ENCODE peak calls at places on chromosomes 12 and 14, in four cellular contexts. T is endothelial cell of umbilical vein, L is HCT116, A is GM23338. K is an unnamed sample.
A peak's percentile ranks its signal among the peaks of the same experiment; 100 is the strongest.

GRCh38 chr12:5967645-5968415 is 22.8 kb upstream of the ANO2 start:
- DNase-seq in T (no peak), L (no peak), A (no peak), K (no peak)

GRCh38 chr12:121767525-121768016 is 25.9 kb downstream of the RHOF start:
- DNase-seq in T (no peak), L (no peak), A (no peak), K (no peak)

GRCh38 chr12:110109037-110109836 is 14.9 kb upstream of the IFT81 start:
- DNase-seq in T (peak; percentile 81), L (no peak), A (peak; percentile 49), K (peak; percentile 61)

GRCh38 chr12:12349711-12350665 is at the start of gene MANSC1:
- DNase-seq in T (peak; percentile 64), L (no peak), A (peak; percentile 86), K (peak; percentile 83)

GRCh38 chr14:75283884-75284563 is 5.4 kb downstream of the FOS start:
- DNase-seq in T (no peak), L (no peak), A (no peak), K (peak; percentile 78)

GRCh38 chr12:120007272-120007671 is 18.2 kb downstream of the BICDL1 start:
- DNase-seq in T (no peak), L (no peak), A (no peak), K (peak; percentile 15)

GRCh38 chr14:104105822-104106470 is 20.4 kb downstream of the ASPG start:
- DNase-seq in T (no peak), L (no peak), A (no peak), K (peak; percentile 64)

GRCh38 chr12:111864935-111865334 is 22.9 kb downstream of the MAPKAPK5 start:
- DNase-seq in T (no peak), L (no peak), A (no peak), K (no peak)

GRCh38 chr14:95533391-95533821 is 1.4 kb upstream of the GLRX5 start:
- DNase-seq in T (peak; percentile 67), L (no peak), A (peak; percentile 21), K (no peak)

GRCh38 chr12:2439332-2440100 is 355.3 kb upstream of the FKBP4 start:
- DNase-seq in T (no peak), L (no peak), A (no peak), K (no peak)

GRCh38 chr12:110258466-110258865 is 22.6 kb upstream of the ATP2A2 start:
- DNase-seq in T (no peak), L (no peak), A (no peak), K (no peak)

GRCh38 chr14:81434230-81434629 is 34.1 kb upstream of the STON2 start:
- DNase-seq in T (no peak), L (no peak), A (no peak), K (no peak)

GRCh38 chr14:74510211-74510931 is 16.8 kb downstream of the ISCA2 start:
- DNase-seq in T (no peak), L (no peak), A (no peak), K (no peak)

GRCh38 chr12:7144414-7145120 is 14.4 kb downstream of the CLSTN3 start:
- DNase-seq in T (peak; percentile 39), L (peak; percentile 18), A (peak; percentile 57), K (no peak)

GRCh38 chr14:102777711-102778615 is 714 bp downstream of the TRAF3 start:
- DNase-seq in T (no peak), L (no peak), A (peak; percentile 33), K (peak; percentile 26)

GRCh38 chr14:74919421-74920165 is 3.5 kb downstream of the RPS6KL1 start:
- DNase-seq in T (no peak), L (no peak), A (no peak), K (no peak)

GRCh38 chr14:65927871-65928270 is 515.3 kb downstream of the FUT8 start:
- DNase-seq in T (no peak), L (no peak), A (peak; percentile 54), K (peak; percentile 37)

GRCh38 chr12:44247588-44247987 is 411.7 kb downstream of the TMEM117 start:
- DNase-seq in T (no peak), L (no peak), A (peak; percentile 71), K (no peak)

GRCh38 chr12:75665216-75665615 is 153.8 kb upstream of the KRR1 start:
- DNase-seq in T (no peak), L (no peak), A (no peak), K (no peak)

GRCh38 chr14:104390941-104391901 is 188.3 kb upstream of the C14orf180 start:
- DNase-seq in T (no peak), L (no peak), A (no peak), K (no peak)

GRCh38 chr12:31807773-31808097 is 78.9 kb upstream of the AMN1 start:
- DNase-seq in T (no peak), L (no peak), A (no peak), K (no peak)

GRCh38 chr14:75198291-75198933 is 22.0 kb upstream of the TMED10 start:
- DNase-seq in T (no peak), L (no peak), A (no peak), K (peak; percentile 36)

GRCh38 chr12:124027753-124028559 is 54.9 kb downstream of the ZNF664 start:
- DNase-seq in T (no peak), L (no peak), A (no peak), K (no peak)

GRCh38 chr14:101034986-101035385 is 131.5 kb upstream of the RTL1 start:
- DNase-seq in T (no peak), L (no peak), A (no peak), K (no peak)

GRCh38 chr12:87382959-87383591 is 646.1 kb downstream of the C12orf50 start:
- DNase-seq in T (no peak), L (no peak), A (no peak), K (peak; percentile 16)

DNA sequence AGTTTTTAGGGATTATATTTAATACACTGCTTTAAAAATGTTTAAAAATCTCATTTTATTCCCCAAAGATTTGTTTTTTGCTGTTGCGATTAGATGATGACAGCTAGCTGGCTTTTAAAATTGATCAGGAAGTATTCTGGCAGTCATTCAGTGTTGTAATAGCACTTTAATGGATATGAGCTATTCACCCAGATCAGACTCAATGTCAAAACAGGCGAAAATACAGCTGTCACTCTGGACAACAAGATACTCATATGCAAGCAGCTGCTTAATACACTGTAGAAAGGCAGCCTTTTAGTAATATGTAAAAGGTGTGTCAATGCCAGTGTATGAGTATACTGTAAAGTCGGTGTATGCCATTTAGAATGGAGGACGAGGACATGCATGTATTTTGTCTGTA is 91.7 kb downstream of the NPAS3 start:
- DNase-seq in T (no peak), L (no peak), A (no peak), K (no peak)
- TF ChIP-seq POLR2AphosphoS5 in T (no peak), L (no peak), A (no peak), K (no peak)

GRCh38 chr12:85833558-85833957 is 2.7 kb downstream of the RASSF9 start:
- DNase-seq in T (no peak), L (no peak), A (no peak), K (no peak)
- H3K4me1 ChIP-seq in T (peaks cover 18% of the 10 kb centered on the region), L (no peaks in the 10 kb centered on the region), A (peaks cover 29% of the 10 kb centered on the region), K (no peaks in the 10 kb centered on the region)

GRCh38 chr12:132772551-132772950 is 10.9 kb upstream of the ANKLE2 start:
- DNase-seq in T (no peak), L (no peak), A (no peak), K (peak; percentile 56)

GRCh38 chr12:132774159-132774558 is 12.5 kb upstream of the ANKLE2 start:
- DNase-seq in T (no peak), L (no peak), A (no peak), K (no peak)

GRCh38 chr12:132773077-132774020 is 11.7 kb upstream of the ANKLE2 start:
- DNase-seq in T (no peak), L (no peak), A (no peak), K (no peak)

GRCh38 chr12:132774646-132775275 is 13.1 kb upstream of the ANKLE2 start:
- DNase-seq in T (no peak), L (no peak), A (no peak), K (no peak)

GRCh38 chr12:132771126-132771838 is 9.7 kb upstream of the ANKLE2 start:
- DNase-seq in T (no peak), L (no peak), A (no peak), K (peak; percentile 61)
- TF ChIP-seq POLR2AphosphoS5 in T (no peak), L (no peak), A (no peak), K (no peak)

GRCh38 chr14:68174446-68174845 is 354.9 kb downstream of the RAD51B start:
- DNase-seq in T (no peak), L (no peak), A (no peak), K (no peak)

GRCh38 chr14:68181395-68182326 is 362.1 kb downstream of the RAD51B start:
- DNase-seq in T (peak; percentile 79), L (peak; percentile 34), A (no peak), K (no peak)

GRCh38 chr14:68176687-68177086 is 357.1 kb downstream of the RAD51B start:
- DNase-seq in T (no peak), L (no peak), A (no peak), K (no peak)

GRCh38 chr14:68177728-68178127 is 358.1 kb downstream of the RAD51B start:
- DNase-seq in T (no peak), L (no peak), A (no peak), K (no peak)

GRCh38 chr14:68178282-68178681 is 358.7 kb downstream of the RAD51B start:
- DNase-seq in T (no peak), L (no peak), A (peak; percentile 28), K (no peak)
- H3K4me1 ChIP-seq in T (peaks cover 10% of the 10 kb centered on the region), L (peaks cover 71% of the 10 kb centered on the region), A (peaks cover 18% of the 10 kb centered on the region), K (peaks cover 22% of the 10 kb centered on the region)

GRCh38 chr14:90730367-90730766 is 85.9 kb downstream of the TTC7B start:
- DNase-seq in T (no peak), L (no peak), A (peak; percentile 8), K (no peak)

GRCh38 chr14:90722590-90722989 is 93.6 kb downstream of the TTC7B start:
- DNase-seq in T (no peak), L (no peak), A (no peak), K (no peak)

GRCh38 chr14:90728951-90729350 is 87.3 kb downstream of the TTC7B start:
- DNase-seq in T (no peak), L (no peak), A (no peak), K (no peak)

GRCh38 chr14:90727082-90727481 is 89.1 kb downstream of the TTC7B start:
- DNase-seq in T (no peak), L (no peak), A (no peak), K (no peak)

GRCh38 chr14:90726656-90727055 is 89.6 kb downstream of the TTC7B start:
- DNase-seq in T (no peak), L (peak; percentile 4), A (peak; percentile 60), K (peak; percentile 82)
- TF ChIP-seq POLR2AphosphoS5 in T (no peak), L (no peak), A (no peak), K (no peak)

DNA sequence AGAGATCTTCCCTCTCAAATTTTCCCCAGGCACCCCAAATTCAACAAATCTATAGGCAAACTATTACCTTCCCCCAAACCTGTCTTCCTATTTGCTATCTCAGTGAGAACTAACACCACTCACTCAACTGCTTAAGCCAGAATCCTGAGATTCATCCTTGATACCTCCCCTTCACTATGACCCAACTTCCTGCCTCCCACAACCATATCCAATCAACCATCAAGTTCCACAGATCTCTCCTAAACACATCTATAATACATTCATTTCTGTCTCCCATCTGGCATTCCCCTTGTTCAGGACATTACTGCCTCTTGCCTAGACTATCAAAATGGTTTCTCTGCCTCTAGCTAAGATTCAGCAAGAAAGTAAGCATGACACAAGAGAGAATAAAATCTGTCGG is 21.3 kb downstream of the YAF2 start:
- DNase-seq in T (no peak), L (no peak), A (no peak), K (no peak)
- H3K4me1 ChIP-seq in T (peaks cover under 1% of the 10 kb centered on the region), L (no peaks in the 10 kb centered on the region), A (no peaks in the 10 kb centered on the region), K (peaks cover 21% of the 10 kb centered on the region)